ENCODE peak calls at places on chromosomes 1 and 21, in four cellular contexts. E, Z, I and V are unnamed samples.

GRCh38 chr1:113809651-113810602 is 2.3 kb downstream of the RSBN1 start:
- DNase-seq in E (peak; percentile 8), Z (peak; percentile 24), I (no peak), V (peak; percentile 75)

GRCh38 chr1:245045087-245045881 is 109.5 kb upstream of the KIF26B start:
- DNase-seq in E (peak; percentile 25), Z (peak; percentile 85), I (no peak), V (no peak)

GRCh38 chr1:61641578-61642336 is 83.2 kb downstream of the TM2D1 start:
- DNase-seq in E (peak; percentile 48), Z (peak; percentile 57), I (peak; percentile 35), V (peak; percentile 75)

GRCh38 chr1:151828931-151829330 is 2.7 kb downstream of the RORC start:
- DNase-seq in E (peak; percentile 54), Z (no peak), I (no peak), V (peak; percentile 60)

GRCh38 chr21:44255519-44255981 is 6.1 kb downstream of the DNMT3L start:
- DNase-seq in E (no peak), Z (no peak), I (no peak), V (no peak)

GRCh38 chr1:109050228-109050995 is 8.5 kb upstream of the WDR47 start:
- DNase-seq in E (no peak), Z (no peak), I (no peak), V (no peak)

GRCh38 chr21:46559291-46559983 is 45.4 kb downstream of the S100B start:
- DNase-seq in E (no peak), Z (no peak), I (no peak), V (peak; percentile 58)

GRCh38 chr1:29639741-29640427 is 403.6 kb downstream of the PTPRU start:
- DNase-seq in E (no peak), Z (no peak), I (peak; percentile 58), V (no peak)

GRCh38 chr1:88302843-88303486 is 381.1 kb upstream of the PKN2 start:
- DNase-seq in E (peak; percentile 16), Z (peak; percentile 17), I (no peak), V (peak; percentile 53)

GRCh38 chr1:95013948-95014574 is 58.7 kb downstream of the ALG14 start:
- DNase-seq in E (no peak), Z (no peak), I (no peak), V (peak; percentile 86)

GRCh38 chr1:172089768-172090510 is 248.6 kb downstream of the DNM3 start:
- DNase-seq in E (peak; percentile 6), Z (peak; percentile 82), I (peak; percentile 33), V (peak; percentile 67)

GRCh38 chr1:30449428-30450147 is 273.8 kb downstream of the MATN1 start:
- DNase-seq in E (no peak), Z (no peak), I (no peak), V (no peak)

GRCh38 chr1:226476066-226476465 is 68.2 kb upstream of the PARP1 start:
- DNase-seq in E (no peak), Z (no peak), I (no peak), V (no peak)

GRCh38 chr1:230555826-230556225 is 86.5 kb upstream of the COG2 start:
- DNase-seq in E (no peak), Z (no peak), I (no peak), V (no peak)

GRCh38 chr1:106721779-106722178 is 334.7 kb upstream of the PRMT6 start:
- DNase-seq in E (no peak), Z (no peak), I (no peak), V (no peak)

GRCh38 chr1:204408602-204409001 is 3.0 kb downstream of the PPP1R15B start:
- DNase-seq in E (no peak), Z (no peak), I (no peak), V (no peak)

GRCh38 chr1:204405988-204406387 is 5.6 kb downstream of the PPP1R15B start:
- DNase-seq in E (no peak), Z (no peak), I (no peak), V (no peak)

GRCh38 chr1:204408074-204408507 is 3.5 kb downstream of the PPP1R15B start:
- DNase-seq in E (peak; percentile 43), Z (peak; percentile 46), I (no peak), V (peak; percentile 67)

GRCh38 chr1:204406621-204407020 is 5.0 kb downstream of the PPP1R15B start:
- DNase-seq in E (no peak), Z (no peak), I (no peak), V (no peak)

GRCh38 chr1:204407314-204407971 is 4.2 kb downstream of the PPP1R15B start:
- DNase-seq in E (no peak), Z (no peak), I (no peak), V (no peak)
- TF ChIP-seq MAX in E (no peak), Z (no peak), I (no peak), V (no peak)

GRCh38 chr1:180002437-180002836 is 47.8 kb downstream of the CEP350 start:
- DNase-seq in E (no peak), Z (no peak), I (no peak), V (no peak)
- TF ChIP-seq MAX in E (no peak), Z (no peak), I (no peak), V (no peak)

GRCh38 chr1:41353744-41354143 is 7.5 kb upstream of the FOXO6 start:
- DNase-seq in E (peak; percentile 94), Z (no peak), I (no peak), V (no peak)
- TF ChIP-seq MAX in E (peak; percentile 98), Z (no peak), I (peak; percentile 57), V (no peak)

DNA sequence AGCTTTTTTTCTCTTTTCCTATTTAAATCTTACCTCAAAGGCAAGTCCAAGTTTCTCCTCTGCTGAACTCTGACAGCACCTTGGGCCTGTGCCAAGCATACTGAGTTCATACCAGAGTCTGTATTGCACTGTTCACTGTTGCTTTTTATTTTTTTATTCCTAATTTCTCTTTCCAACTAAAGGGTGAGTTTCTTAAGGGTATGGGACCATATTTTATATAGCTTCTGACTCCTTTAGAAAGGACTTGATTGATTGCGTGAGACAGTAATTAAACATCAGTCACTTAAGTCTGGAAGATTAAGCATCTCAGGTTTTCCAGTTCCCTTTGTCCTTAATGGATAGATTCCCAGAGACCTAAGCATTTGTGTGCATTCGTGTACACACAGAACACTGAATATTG is 69.9 kb downstream of the CACHD1 start:
- DNase-seq in E (no peak), Z (no peak), I (no peak), V (peak; percentile 84)
- TF ChIP-seq MAX in E (no peak), Z (no peak), I (no peak), V (no peak)

GRCh38 chr1:9459784-9460407 is 79.4 kb upstream of the SLC25A33 start:
- DNase-seq in E (no peak), Z (no peak), I (no peak), V (no peak)
- TF ChIP-seq MAX in E (no peak), Z (no peak), I (no peak), V (no peak)

GRCh38 chr1:166874464-166874863 is 1.6 kb downstream of the TADA1 start:
- DNase-seq in E (no peak), Z (no peak), I (no peak), V (no peak)
- TF ChIP-seq MAX in E (no peak), Z (no peak), I (no peak), V (no peak)

DNA sequence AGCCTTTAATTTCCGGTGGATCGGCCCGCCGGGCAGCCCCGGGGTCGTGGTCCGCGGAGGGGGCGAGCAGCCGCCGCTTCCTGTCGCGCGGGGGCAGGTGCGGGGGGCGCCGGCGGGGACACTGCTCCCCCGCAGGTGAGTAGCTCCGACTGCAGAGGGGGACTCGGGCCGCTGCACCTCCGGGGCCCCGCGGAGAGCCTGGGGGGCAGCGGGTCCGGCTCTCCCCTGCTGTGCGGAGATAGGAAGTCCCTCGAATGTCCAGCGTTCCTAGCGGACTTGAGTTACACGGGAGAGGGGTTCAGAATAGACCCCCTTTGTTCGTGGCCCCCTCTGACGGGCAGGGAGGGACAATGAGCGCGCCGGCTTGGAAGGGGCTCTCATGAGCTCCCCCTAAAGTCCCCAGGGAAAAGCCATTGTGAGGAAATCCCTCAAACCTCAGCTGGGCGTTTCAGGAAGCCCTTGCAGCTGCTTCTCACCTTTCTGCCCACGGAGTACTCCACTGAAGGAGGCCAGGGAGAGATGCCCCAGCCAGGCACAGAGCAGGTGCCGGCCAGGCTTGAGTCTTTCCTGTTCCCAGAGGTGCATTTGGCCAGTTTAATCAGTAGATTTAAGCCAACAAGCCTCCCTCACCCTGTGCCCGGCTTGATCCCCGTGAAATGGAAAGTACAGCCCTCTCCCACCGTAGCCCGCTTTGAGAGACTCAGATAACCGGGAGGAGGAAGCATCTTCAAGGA is 925 bp downstream of the PDE9A start:
- DNase-seq in E (peak; percentile 78), Z (peak; percentile 26), I (no peak), V (no peak)
- TF ChIP-seq MAX in E (no peak), Z (no peak), I (no peak), V (no peak)

GRCh38 chr1:240663160-240663879 is 51.4 kb upstream of the GREM2 start:
- DNase-seq in E (no peak), Z (no peak), I (no peak), V (no peak)
- TF ChIP-seq MAX in E (no peak), Z (no peak), I (no peak), V (no peak)

GRCh38 chr21:32593690-32594089 is 8.4 kb upstream of the TCP10L start:
- DNase-seq in E (no peak), Z (no peak), I (no peak), V (no peak)

GRCh38 chr21:32595431-32595830 is 10.1 kb upstream of the TCP10L start:
- DNase-seq in E (no peak), Z (no peak), I (no peak), V (no peak)

GRCh38 chr21:32592929-32593502 is 7.7 kb upstream of the TCP10L start:
- DNase-seq in E (no peak), Z (no peak), I (no peak), V (no peak)

GRCh38 chr21:32599146-32599925 is 12.8 kb downstream of the CFAP298 start:
- DNase-seq in E (no peak), Z (no peak), I (no peak), V (no peak)

GRCh38 chr21:32597205-32597604 is 11.9 kb upstream of the TCP10L start:
- DNase-seq in E (no peak), Z (peak; percentile 56), I (peak; percentile 77), V (peak; percentile 85)
- TF ChIP-seq MAX in E (no peak), Z (peak; percentile 21), I (peak; percentile 68), V (no peak)